ENCODE peak calls at places on chromosomes 13 and 19, in five cellular contexts. T is stimulated activated CD8-positive, alpha-beta memory T cell treated with anti-CD3 and anti-CD28 coated beads, Interleukin-4, amount 100 ng/mL, for 48 hours; M is LHCN-M2; W is cardiac muscle cell; G is EL. B is an unnamed sample.

GRCh38 chr19:21022996-21023395 is 2.5 kb downstream of the ZNF430 start:
- DNase-seq in M (peak), T (peak), G (peak), W (no peak), B (no peak)

GRCh38 chr19:18223860-18224524 is 2.2 kb downstream of the PDE4C start:
- DNase-seq in M (peak), T (peak), W (peak), G (peak), B (peak)

GRCh38 chr19:50568321-50569022 is at the start of gene LRRC4B:
- DNase-seq in M (no peak), W (peak), G (no peak), T (no peak), B (peak)

GRCh38 chr13:42258747-42259146 is 13.2 kb upstream of the AKAP11 start:
- DNase-seq in T (no peak), M (no peak), G (no peak), W (no peak), B (peak)

GRCh38 chr13:38518328-38518727 is 168.5 kb upstream of the FREM2 start:
- DNase-seq in W (no peak), G (no peak), T (no peak), M (peak), B (no peak)

GRCh38 chr13:37187611-37188010 is 82.1 kb upstream of the CSNK1A1L start:
- DNase-seq in W (no peak), M (no peak), G (no peak), T (no peak), B (no peak)

GRCh38 chr13:32804673-32805260 is 211.5 kb upstream of the KL start:
- DNase-seq in M (peak), W (no peak), T (no peak), G (peak), B (no peak)

GRCh38 chr19:47891923-47892666 is 6.0 kb upstream of the SULT2A1 start:
- DNase-seq in M (no peak), W (peak), G (no peak), T (no peak), B (no peak)

GRCh38 chr13:72025836-72026235 is 158.8 kb upstream of the DACH1 start:
- DNase-seq in T (no peak), M (no peak), W (no peak), G (no peak), B (no peak)

GRCh38 chr13:67140006-67140405 is 90.1 kb downstream of the PCDH9 start:
- DNase-seq in W (no peak), M (no peak), T (no peak), G (no peak), B (no peak)

GRCh38 chr13:23365652-23366051 is 67.8 kb downstream of the SACS start:
- DNase-seq in G (no peak), T (no peak), W (no peak), M (no peak), B (no peak)

GRCh38 chr19:46975918-46976782 is 43.5 kb upstream of the NPAS1 start:
- DNase-seq in G (peak), M (peak), W (peak), T (no peak), B (no peak)

GRCh38 chr13:23518231-23518630 is 52.0 kb upstream of the TNFRSF19 start:
- DNase-seq in W (peak), M (no peak), T (no peak), G (no peak), B (no peak)

GRCh38 chr13:112254061-112254818 is 121.9 kb upstream of the SPACA7 start:
- DNase-seq in M (no peak), W (no peak), T (no peak), G (no peak), B (no peak)

GRCh38 chr19:18794692-18795091 is 3.6 kb upstream of the COMP start:
- DNase-seq in W (no peak), M (no peak), T (no peak), G (no peak), B (no peak)

GRCh38 chr19:36436531-36436930 is 18.1 kb upstream of the ZFP82 start:
- DNase-seq in G (peak), W (peak), M (peak), T (no peak), B (peak)

GRCh38 chr13:113654591-113655357 is 3.2 kb downstream of the ATP4B start:
- DNase-seq in W (no peak), M (no peak), T (no peak), G (no peak), B (no peak)

GRCh38 chr13:98429977-98430785 is 146.7 kb downstream of the STK24 start:
- DNase-seq in M (no peak), T (no peak), W (no peak), G (no peak), B (no peak)

GRCh38 chr13:44868397-44868796 is 120.9 kb downstream of the NUFIP1 start:
- DNase-seq in T (no peak), G (no peak), M (no peak), W (no peak), B (no peak)

GRCh38 chr19:49447485-49448431 is 3.9 kb downstream of the PIH1D1 start:
- DNase-seq in W (no peak), G (peak), M (peak), T (peak), B (peak)

GRCh38 chr13:40158218-40158617 is 502.8 kb downstream of the COG6 start:
- DNase-seq in G (peak), M (no peak), T (no peak), W (no peak), B (no peak)

GRCh38 chr19:17671906-17672305 is 16.2 kb downstream of the UNC13A start:
- DNase-seq in M (peak), G (peak), W (peak), T (peak), B (peak)

GRCh38 chr13:112556600-112556999 is 31.4 kb downstream of the TUBGCP3 start:
- DNase-seq in T (no peak), M (no peak), W (no peak), G (no peak), B (no peak)

GRCh38 chr19:58407658-58408151 is 744 bp upstream of the ZNF584 start:
- DNase-seq in W (no peak), G (no peak), T (peak), M (no peak), B (no peak)

GRCh38 chr13:90091611-90092010 is 1255.9 kb upstream of the MIR17HG start:
- DNase-seq in M (no peak), G (no peak), W (no peak), T (no peak), B (no peak)

GRCh38 chr19:7505682-7506384 is 10.1 kb upstream of the ZNF358 start:
- DNase-seq in T (peak), G (no peak), W (peak), M (no peak), B (no peak)

GRCh38 chr19:41795031-41795461 is 1.3 kb upstream of the CEACAM3 start:
- DNase-seq in G (peak), W (peak), T (peak), M (peak), B (peak)

GRCh38 chr19:54136086-54136863 is 1.3 kb upstream of the CNOT3 start:
- DNase-seq in G (no peak), W (no peak), M (no peak), T (no peak), B (no peak)

GRCh38 chr13:53694814-53695533 is 666.4 kb downstream of the OLFM4 start:
- DNase-seq in W (no peak), T (no peak), M (no peak), G (no peak), B (no peak)

GRCh38 chr13:76829572-76830327 is 56.5 kb downstream of the KCTD12 start:
- DNase-seq in M (no peak), T (no peak), W (no peak), G (no peak), B (no peak)

GRCh38 chr13:46339035-46339666 is 47.9 kb downstream of the RUBCNL start:
- DNase-seq in M (peak), W (no peak), G (peak), T (peak), B (no peak)

GRCh38 chr19:16561382-16561781 is 10.8 kb downstream of the SLC35E1 start:
- DNase-seq in T (no peak), M (no peak), G (no peak), W (no peak), B (no peak)

GRCh38 chr19:3658004-3658822 is 31.6 kb upstream of the CACTIN start:
- DNase-seq in M (no peak), W (no peak), G (no peak), T (no peak), B (no peak)

GRCh38 chr13:49240017-49240416 is 7.7 kb upstream of the CDADC1 start:
- DNase-seq in T (peak), W (peak), M (peak), G (peak), B (no peak)

B was measured in SK-N-DZ.